ENCODE peak calls at places on chromosome 10, in nine cellular contexts. R is adrenal gland, B is stomach, Y is H1, S is A549, N is endothelial cell of umbilical vein, U is tibial nerve, Z is K562, F is IMR-90. J is an unnamed sample.

GRCh38 chr10:119667562-119668328 is 16.6 kb downstream of the BAG3 start:
- DNase-seq in R (peak), B (peak), Y (no peak), S (peak), N (no peak), U (peak), Z (peak), F (peak), J (peak)

GRCh38 chr10:122089343-122090015 is 100.5 kb downstream of the TACC2 start:
- DNase-seq in R (no peak), B (no peak), Y (no peak), S (no peak), N (no peak), U (no peak), Z (peak), F (no peak), J (no peak)

GRCh38 chr10:130809761-130810515 is 501.6 kb downstream of the TCERG1L start:
- DNase-seq in R (peak), B (no peak), Y (peak), S (no peak), N (no peak), U (no peak), Z (no peak), F (no peak), J (no peak)

GRCh38 chr10:112218960-112219359 is 35.4 kb upstream of the GPAM start:
- DNase-seq in R (peak), B (no peak), Y (no peak), S (no peak), N (no peak), U (no peak), Z (no peak), F (no peak), J (no peak)

GRCh38 chr10:48511066-48511854 is 93.6 kb downstream of the ARHGAP22 start:
- DNase-seq in R (peak), B (peak), Y (peak), S (no peak), N (no peak), U (no peak), Z (no peak), F (no peak), J (no peak)

GRCh38 chr10:47013469-47014169 is 102.4 kb downstream of the PTPN20 start:
- DNase-seq in R (peak), B (no peak), Y (no peak), S (no peak), N (no peak), U (no peak), Z (no peak), F (no peak), J (no peak)

GRCh38 chr10:110105873-110106272 is 98.1 kb downstream of the ADD3 start:
- DNase-seq in R (no peak), B (no peak), Y (no peak), S (no peak), N (no peak), U (no peak), Z (no peak), F (no peak), J (no peak)

GRCh38 chr10:76040830-76041220 is 609.4 kb downstream of the LRMDA start:
- DNase-seq in R (no peak), B (no peak), Y (no peak), S (no peak), N (no peak), U (no peak), Z (no peak), F (no peak), J (no peak)

GRCh38 chr10:62817763-62818425 is 1.7 kb upstream of the EGR2 start:
- DNase-seq in R (peak), B (peak), Y (no peak), S (peak), N (peak), U (peak), Z (peak), F (peak), J (peak)
- TF ChIP-seq POLR2A in R (no peak), B (no peak), Y (no peak), S (no peak), N (no peak), U (no peak), Z (no peak), F (no peak), J (no peak)

GRCh38 chr10:91798736-91799579 is 732 bp downstream of the TNKS2 start:
- DNase-seq in R (peak), B (peak), Y (peak), S (peak), N (peak), U (no peak), Z (peak), F (peak), J (peak)
- TF ChIP-seq POLR2A in R (no peak), B (no peak), Y (peak), S (no peak), N (no peak), U (no peak), Z (no peak), F (no peak), J (no peak)

DNA sequence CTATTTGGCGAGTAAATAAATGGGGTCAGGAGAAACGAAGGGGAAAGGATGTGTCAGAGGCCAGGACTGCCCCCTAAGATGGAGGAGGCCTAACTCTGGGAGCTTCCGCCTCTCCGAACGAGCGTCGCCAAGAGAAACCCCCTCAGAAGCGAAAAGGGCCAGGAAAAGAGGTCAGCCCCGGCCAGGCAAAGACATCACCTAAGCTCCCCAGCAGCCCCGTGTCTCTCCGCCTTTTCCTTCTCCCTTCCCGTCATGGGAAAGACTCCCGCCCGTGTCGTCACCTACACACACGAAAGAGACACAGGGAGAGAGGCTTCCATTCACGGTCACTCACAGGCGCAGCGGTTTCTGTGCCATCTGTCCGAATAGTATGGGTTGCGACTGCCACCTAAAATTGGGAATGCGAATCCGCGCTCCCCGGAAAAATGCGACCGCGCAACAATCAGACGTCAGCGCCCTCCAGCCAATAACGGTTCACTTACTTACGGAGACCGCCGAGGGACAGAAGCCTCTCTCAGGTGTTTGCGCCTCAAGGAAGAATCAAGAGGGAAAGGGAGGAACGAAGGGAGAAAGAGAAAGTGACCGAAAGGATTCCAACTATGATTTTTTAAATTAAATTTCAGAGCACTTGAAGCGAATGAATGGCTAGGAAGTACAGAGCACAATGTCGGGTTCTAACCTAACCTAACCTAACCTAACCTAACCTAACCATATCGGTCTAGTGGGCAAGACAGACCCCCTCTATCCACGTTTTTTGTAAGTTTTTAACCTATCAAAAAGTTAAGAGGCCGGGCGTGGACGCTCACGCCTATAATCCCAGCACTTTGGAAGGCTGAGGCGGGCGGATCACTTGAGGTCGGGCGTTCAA is at the start of gene CWF19L1:
- DNase-seq in R (peak), B (peak), Y (peak), S (peak), N (peak), U (peak), Z (peak), F (peak), J (peak)
- TF ChIP-seq POLR2A in R (peak), B (no peak), Y (peak), S (peak), N (no peak), U (no peak), Z (peak), F (no peak), J (peak)

GRCh38 chr10:124762281-124762680 is 18.1 kb upstream of the FAM53B start:
- DNase-seq in R (no peak), B (no peak), Y (no peak), S (no peak), N (no peak), U (no peak), Z (no peak), F (no peak), J (no peak)
- TF ChIP-seq POLR2A in R (no peak), B (no peak), Y (no peak), S (no peak), N (no peak), U (no peak), Z (no peak), F (no peak), J (no peak)

GRCh38 chr10:65793738-65794425 is 1132.0 kb upstream of the LRRTM3 start:
- DNase-seq in R (no peak), B (peak), Y (no peak), S (no peak), N (no peak), U (no peak), Z (no peak), F (no peak), J (no peak)

GRCh38 chr10:65802391-65802790 is 1123.4 kb upstream of the LRRTM3 start:
- DNase-seq in R (no peak), B (no peak), Y (no peak), S (no peak), N (no peak), U (no peak), Z (no peak), F (no peak), J (no peak)

GRCh38 chr10:65791979-65792378 is 1133.9 kb upstream of the LRRTM3 start:
- DNase-seq in R (no peak), B (no peak), Y (no peak), S (no peak), N (no peak), U (no peak), Z (no peak), F (no peak), J (no peak)

GRCh38 chr10:65798133-65798532 is 1127.7 kb upstream of the LRRTM3 start:
- DNase-seq in R (no peak), B (no peak), Y (no peak), S (no peak), N (no peak), U (no peak), Z (no peak), F (no peak), J (no peak)

DNA sequence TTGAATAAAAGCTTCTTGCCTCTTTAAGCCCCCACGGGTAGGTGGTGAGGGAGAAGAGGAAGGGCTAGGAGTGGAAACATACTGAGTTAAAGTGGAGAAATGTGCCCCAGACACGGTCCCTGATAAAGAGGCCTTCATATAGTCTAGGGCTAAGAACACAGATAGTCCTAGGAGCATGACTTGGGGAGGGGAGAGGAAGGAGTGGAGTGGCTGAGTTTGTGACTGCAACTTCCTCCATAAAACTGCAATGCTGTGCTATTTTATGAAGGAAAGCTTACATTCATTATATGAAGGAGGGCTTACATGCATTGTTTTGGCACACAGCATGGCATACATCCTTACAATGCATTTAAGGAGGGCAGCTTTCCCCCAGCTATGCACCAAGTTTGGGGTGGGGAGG is 1129.4 kb upstream of the LRRTM3 start:
- DNase-seq in R (no peak), B (no peak), Y (no peak), S (no peak), N (no peak), U (no peak), Z (no peak), F (no peak), J (no peak)
- TF ChIP-seq POLR2A in R (no peak), B (no peak), Y (no peak), S (no peak), N (no peak), U (no peak), Z (no peak), F (no peak), J (no peak)